ENCODE peak calls at places on chromosomes 12 and 14, in nine cellular contexts. P, L, N, T, A, U, F, S and Y are unnamed samples.

GRCh38 chr14:57031474-57031873 is 221.2 kb upstream of the OTX2 start:
- DNase-seq in P (no peak), L (no peak), N (no peak), T (no peak), A (no peak), U (no peak), F (no peak), S (no peak), Y (no peak)

GRCh38 chr12:111171832-111172231 is 197.1 kb downstream of the PHETA1 start:
- DNase-seq in P (no peak), L (no peak), N (no peak), T (no peak), A (no peak), U (no peak), F (no peak), S (no peak), Y (no peak)

GRCh38 chr12:48105321-48105866 is 485 bp downstream of the SENP1 start:
- DNase-seq in P (no peak), L (no peak), N (peak; percentile 87), T (no peak), A (peak; percentile 40), U (peak; percentile 61), F (no peak), S (peak; percentile 19), Y (no peak)

GRCh38 chr12:96233941-96234461 is 39.8 kb downstream of the ELK3 start:
- DNase-seq in P (peak; percentile 94), L (peak; percentile 75), N (peak; percentile 98), T (no peak), A (peak; percentile 49), U (no peak), F (peak; percentile 100), S (no peak), Y (no peak)

GRCh38 chr14:77158175-77158908 is 16.8 kb upstream of the ZDHHC22 start:
- DNase-seq in P (peak; percentile 59), L (peak; percentile 36), N (no peak), T (peak; percentile 45), A (peak; percentile 65), U (no peak), F (peak; percentile 71), S (peak; percentile 68), Y (peak; percentile 67)

GRCh38 chr14:93381644-93382043 is 34.7 kb downstream of the COX8C start:
- DNase-seq in P (no peak), L (no peak), N (no peak), T (no peak), A (no peak), U (peak; percentile 22), F (no peak), S (no peak), Y (no peak)

GRCh38 chr14:81062816-81063215 is 107.4 kb downstream of the TSHR start:
- DNase-seq in P (no peak), L (no peak), N (no peak), T (no peak), A (peak; percentile 3), U (no peak), F (peak; percentile 0), S (peak; percentile 76), Y (peak; percentile 44)

GRCh38 chr14:94397899-94398479 is 9.6 kb upstream of the SERPINA1 start:
- DNase-seq in P (no peak), L (no peak), N (no peak), T (no peak), A (no peak), U (no peak), F (no peak), S (peak; percentile 36), Y (no peak)

GRCh38 chr12:89789862-89790261 is 81.2 kb upstream of the ATP2B1 start:
- DNase-seq in P (no peak), L (no peak), N (no peak), T (no peak), A (peak; percentile 52), U (no peak), F (peak; percentile 26), S (no peak), Y (no peak)

GRCh38 chr14:100434911-100435455 is 111.8 kb downstream of the SLC25A47 start:
- DNase-seq in P (no peak), L (no peak), N (peak; percentile 61), T (no peak), A (no peak), U (no peak), F (no peak), S (no peak), Y (no peak)

GRCh38 chr14:91829511-91829910 is 37.8 kb downstream of the TC2N start:
- DNase-seq in P (no peak), L (no peak), N (no peak), T (no peak), A (no peak), U (no peak), F (no peak), S (no peak), Y (no peak)

GRCh38 chr12:52980096-52980694 is 26.1 kb upstream of the EIF4B start:
- DNase-seq in P (no peak), L (no peak), N (no peak), T (no peak), A (no peak), U (no peak), F (no peak), S (no peak), Y (no peak)

GRCh38 chr12:115468087-115468510 is 784.1 kb upstream of the TBX3 start:
- DNase-seq in P (no peak), L (no peak), N (no peak), T (no peak), A (peak; percentile 34), U (no peak), F (peak; percentile 31), S (no peak), Y (peak; percentile 77)

DNA sequence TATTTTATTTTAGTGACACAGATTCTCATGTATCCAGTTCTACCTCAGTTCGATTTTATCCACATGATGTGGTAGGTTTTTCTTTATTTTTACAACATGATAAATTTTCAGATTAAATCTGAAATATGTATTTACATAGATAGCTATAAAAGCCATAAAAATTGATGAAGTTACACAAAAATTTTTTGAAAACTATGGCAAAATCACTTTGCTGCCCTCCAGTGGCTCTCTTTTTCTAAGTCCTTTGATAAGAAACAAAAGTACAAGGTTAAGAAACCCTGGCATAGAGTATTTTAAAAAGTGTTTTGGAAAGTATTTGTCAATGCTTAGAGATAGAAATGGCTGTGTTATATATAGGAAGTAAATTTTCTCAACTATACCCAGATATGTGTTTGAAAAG is 104.2 kb downstream of the PCNX1 start:
- DNase-seq in P (no peak), L (no peak), N (no peak), T (no peak), A (no peak), U (no peak), F (peak; percentile 26), S (no peak), Y (no peak)
- TF ChIP-seq CTCF in P (peak; percentile 38), L (no peak), N (no peak), T (peak; percentile 37), A (peak; percentile 9), U (no peak), F (peak; percentile 26), S (peak; percentile 39), Y (peak; percentile 48)

DNA sequence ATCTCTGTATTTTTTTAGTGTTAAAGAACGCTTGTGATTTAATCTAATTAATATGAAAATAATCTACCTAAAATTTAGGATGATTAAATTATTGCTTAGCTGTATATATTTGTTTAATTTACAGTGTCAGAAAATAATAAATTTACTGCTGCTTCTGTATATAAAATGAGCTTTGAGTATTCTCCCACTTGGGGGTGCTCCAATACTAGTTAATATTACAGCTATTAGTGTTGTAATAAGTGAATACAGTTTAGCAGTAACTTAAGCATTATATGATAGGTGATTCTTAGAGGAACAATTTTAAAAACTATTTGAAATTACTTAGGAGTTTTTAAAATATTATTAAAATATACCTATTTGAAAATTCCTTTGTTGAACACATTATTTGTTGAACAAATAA is 62.2 kb downstream of the PAPOLA start:
- DNase-seq in P (no peak), L (no peak), N (no peak), T (no peak), A (no peak), U (no peak), F (peak; percentile 12), S (no peak), Y (no peak)
- TF ChIP-seq CTCF in P (no peak), L (no peak), N (no peak), T (peak; percentile 38), A (no peak), U (no peak), F (no peak), S (no peak), Y (no peak)

GRCh38 chr12:123064885-123065619 is 84.6 kb downstream of the ARL6IP4 start:
- DNase-seq in P (no peak), L (peak; percentile 71), N (no peak), T (no peak), A (no peak), U (no peak), F (no peak), S (no peak), Y (no peak)
- TF ChIP-seq CTCF in P (no peak), L (no peak), N (no peak), T (no peak), A (no peak), U (peak; percentile 9), F (no peak), S (no peak), Y (no peak)

GRCh38 chr14:24310387-24310665 is 386 bp downstream of the LTB4R2 start:
- DNase-seq in P (no peak), L (no peak), N (no peak), T (no peak), A (no peak), U (no peak), F (no peak), S (no peak), Y (no peak)

GRCh38 chr14:24307156-24307574 is 612 bp downstream of the CIDEB start:
- DNase-seq in P (no peak), L (peak; percentile 69), N (no peak), T (no peak), A (no peak), U (no peak), F (no peak), S (no peak), Y (no peak)

GRCh38 chr14:24309538-24310386 is at the start of gene LTB4R2:
- DNase-seq in P (no peak), L (no peak), N (peak; percentile 86), T (no peak), A (peak; percentile 92), U (no peak), F (no peak), S (no peak), Y (no peak)

GRCh38 chr14:24307575-24308341 is at the start of gene CIDEB:
- DNase-seq in P (peak; percentile 42), L (peak; percentile 86), N (no peak), T (peak; percentile 71), A (peak; percentile 59), U (peak; percentile 79), F (peak; percentile 68), S (peak; percentile 76), Y (peak; percentile 68)

DNA sequence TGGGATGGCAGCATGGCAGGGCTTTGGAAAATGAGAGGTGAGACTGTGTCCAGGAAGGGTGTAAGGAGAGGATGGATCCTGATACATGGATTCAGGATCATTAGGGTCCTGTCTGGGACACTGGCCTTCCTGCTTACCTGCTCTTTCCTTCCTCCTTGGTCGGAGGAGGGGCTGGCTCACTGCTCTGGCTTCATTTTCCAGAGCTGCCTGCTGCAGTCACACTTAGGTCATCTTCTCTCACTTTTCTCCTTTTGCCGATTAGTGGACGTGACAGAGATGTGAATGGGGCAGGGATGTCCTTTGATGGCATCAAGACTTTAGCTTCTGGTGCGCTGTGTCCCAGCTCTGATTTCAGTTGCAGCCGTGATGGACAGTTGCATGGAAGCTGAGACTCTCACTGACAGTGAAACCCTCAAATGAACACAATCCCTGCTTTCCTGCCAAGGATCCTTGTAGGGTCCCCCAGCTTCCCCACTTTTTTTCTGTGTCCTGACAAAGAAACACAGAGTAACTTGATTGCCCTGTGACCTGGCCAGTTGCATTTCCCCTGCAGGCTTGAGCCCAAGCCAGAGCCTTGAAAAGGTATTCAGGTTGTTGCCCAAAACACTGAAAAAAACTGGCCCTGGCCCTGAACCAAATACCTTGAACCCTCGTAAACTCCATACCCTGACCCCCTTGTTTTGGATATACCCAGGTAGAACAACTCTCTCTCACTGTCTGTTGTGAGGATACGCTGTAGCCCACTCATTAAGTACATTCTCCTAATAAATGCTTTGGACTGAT is 756 bp upstream of the CIDEB start:
- DNase-seq in P (no peak), L (no peak), N (no peak), T (no peak), A (no peak), U (no peak), F (no peak), S (no peak), Y (no peak)
- TF ChIP-seq CTCF in P (no peak), L (peak; percentile 6), N (no peak), T (peak; percentile 17), A (no peak), U (no peak), F (no peak), S (no peak), Y (no peak)